ENCODE peak calls at places on chromosomes 7 and 10, in seven cellular contexts. F, Q, C, N, S, G and D are unnamed samples.

GRCh38 chr7:45918556-45918955 is 2.5 kb downstream of the IGFBP3 start:
- DNase-seq in G (no peak), F (no peak), Q (no peak), C (no peak), S (no peak), N (no peak), D (no peak)

GRCh38 chr7:133771778-133772421 is 355.2 kb upstream of the LRGUK start:
- DNase-seq in Q (no peak), G (peak; percentile 19), N (no peak), C (no peak), S (no peak), F (no peak), D (no peak)

GRCh38 chr7:159158888-159159405 is 14.3 kb upstream of the VIPR2 start:
- DNase-seq in N (no peak), Q (no peak), F (no peak), G (no peak), S (no peak), C (no peak), D (no peak)

GRCh38 chr7:148838905-148839304 is 45.2 kb downstream of the EZH2 start:
- DNase-seq in F (no peak), S (no peak), Q (no peak), G (no peak), C (no peak), N (no peak), D (no peak)

GRCh38 chr10:90993340-90993739 is 72.5 kb upstream of the ANKRD1 start:
- DNase-seq in S (no peak), G (no peak), Q (no peak), C (no peak), F (no peak), N (no peak), D (no peak)

GRCh38 chr7:126398851-126399529 is 853.8 kb downstream of the GRM8 start:
- DNase-seq in G (no peak), C (no peak), N (peak; percentile 28), S (no peak), F (no peak), Q (no peak), D (no peak)

GRCh38 chr7:120709931-120710330 is 148.0 kb downstream of the TSPAN12 start:
- DNase-seq in N (no peak), F (no peak), S (no peak), C (no peak), G (no peak), Q (no peak), D (no peak)

GRCh38 chr7:121019018-121019417 is 30.5 kb downstream of the CPED1 start:
- DNase-seq in G (no peak), C (no peak), N (no peak), F (no peak), Q (no peak), S (no peak), D (no peak)

GRCh38 chr7:87140271-87140748 is 11.9 kb upstream of the DMTF1 start:
- DNase-seq in N (no peak), C (no peak), Q (no peak), F (no peak), G (no peak), S (no peak), D (no peak)

GRCh38 chr7:26608402-26608801 is 256.0 kb downstream of the SKAP2 start:
- DNase-seq in F (no peak), Q (no peak), G (no peak), C (no peak), N (no peak), S (no peak), D (no peak)

GRCh38 chr10:89466599-89467035 is 52.2 kb downstream of the IFIT5 start:
- DNase-seq in N (no peak), F (peak; percentile 53), G (no peak), Q (no peak), S (no peak), C (peak; percentile 44), D (no peak)

GRCh38 chr10:89342219-89342966 is 14.6 kb downstream of the IFIT3 start:
- DNase-seq in C (no peak), S (no peak), Q (no peak), F (peak; percentile 81), N (peak; percentile 61), G (peak; percentile 71), D (peak; percentile 31)

GRCh38 chr10:131856441-131857094 is 44.2 kb upstream of the PPP2R2D start:
- DNase-seq in C (no peak), S (no peak), F (no peak), G (no peak), N (no peak), Q (no peak), D (no peak)

GRCh38 chr10:45561952-45562351 is 110.6 kb downstream of the ZFAND4 start:
- DNase-seq in S (no peak), N (no peak), G (no peak), C (no peak), Q (no peak), F (no peak), D (no peak)

GRCh38 chr7:107125475-107125874 is 43.3 kb upstream of the HBP1 start:
- DNase-seq in G (no peak), F (no peak), S (no peak), C (no peak), Q (no peak), N (no peak), D (no peak)

GRCh38 chr10:86060386-86061280 is 306.0 kb downstream of the GRID1 start:
- DNase-seq in S (no peak), C (no peak), Q (no peak), G (no peak), N (no peak), F (no peak), D (no peak)

DNA sequence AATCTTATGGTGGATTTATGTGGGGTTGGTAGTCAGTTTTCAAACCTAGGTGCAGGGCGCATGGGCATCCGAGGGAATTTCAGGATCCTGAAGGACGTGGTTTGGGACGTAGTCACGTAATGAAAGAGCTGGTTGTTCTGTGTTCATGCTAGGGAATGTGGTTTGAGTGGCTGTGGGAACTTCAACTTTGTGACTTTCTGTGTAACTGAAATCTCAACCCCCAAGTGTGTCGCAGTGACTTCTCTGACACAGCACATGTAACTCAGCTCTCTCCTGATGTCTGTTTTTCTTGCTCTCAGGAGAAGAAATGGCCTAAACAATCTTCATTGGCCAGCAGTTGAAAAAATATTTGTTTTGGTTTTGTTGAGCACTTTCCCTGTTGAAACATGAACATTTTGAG is 199.0 kb downstream of the PTEN start:
- DNase-seq in N (no peak), C (no peak), F (no peak), S (no peak), Q (no peak), G (no peak), D (no peak)
- H3K4me3 ChIP-seq in N (no peak overlapping the region), C (no peak overlapping the region), F (no peak overlapping the region), S (no peak overlapping the region), Q (no peak overlapping the region), G (no peak overlapping the region), D (no peak overlapping the region)

DNA sequence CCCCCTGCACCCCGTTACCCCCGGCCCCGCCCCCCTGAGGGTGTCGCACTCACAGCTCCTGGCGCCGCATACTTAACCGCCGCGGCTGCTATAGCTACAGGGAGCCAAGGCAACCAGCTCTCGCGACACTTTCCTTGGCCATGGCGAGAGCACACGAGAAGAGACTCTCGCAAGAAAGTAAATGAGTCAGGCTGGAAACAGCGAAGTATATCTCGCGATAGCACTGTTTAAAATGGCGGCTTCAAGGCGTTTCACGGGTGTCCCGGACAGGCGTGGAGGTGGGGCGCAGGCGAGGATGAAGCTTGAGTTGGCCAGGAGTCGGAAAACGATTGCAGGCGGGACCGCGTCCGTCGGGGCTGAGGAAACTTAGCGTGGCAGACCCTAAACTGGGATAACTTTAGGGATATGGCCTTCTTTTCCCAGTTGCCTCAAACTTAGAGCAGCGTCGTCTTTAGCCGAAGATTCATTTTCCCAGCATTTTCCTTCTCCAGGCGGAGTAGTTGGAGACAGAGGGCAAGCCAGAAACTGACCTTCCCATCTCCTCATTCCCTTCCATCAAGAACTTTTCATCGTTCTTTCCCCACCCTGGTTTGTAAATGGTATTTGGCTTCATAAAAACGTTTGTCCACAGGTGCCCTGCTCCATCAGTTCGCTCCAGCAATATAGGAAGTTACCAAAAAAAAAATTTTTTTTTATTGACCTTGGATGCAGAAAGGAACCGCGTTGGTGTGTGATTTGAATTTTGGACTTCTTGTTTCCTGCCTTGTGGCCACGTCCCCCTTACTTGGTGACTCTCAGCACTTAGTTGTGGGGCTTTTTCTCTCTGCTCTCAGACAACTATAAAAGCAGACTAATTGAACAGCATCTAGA is 15.2 kb downstream of the MYOZ1 start:
- DNase-seq in Q (peak; percentile 97), C (peak; percentile 95), G (peak; percentile 95), F (peak; percentile 98), N (peak; percentile 95), S (peak; percentile 92), D (peak; percentile 89)
- TF ChIP-seq POLR2A in Q (peak; percentile 64), C (peak; percentile 88), G (no peak), F (peak; percentile 83), N (peak; percentile 51), S (peak; percentile 52), D (no peak)

DNA sequence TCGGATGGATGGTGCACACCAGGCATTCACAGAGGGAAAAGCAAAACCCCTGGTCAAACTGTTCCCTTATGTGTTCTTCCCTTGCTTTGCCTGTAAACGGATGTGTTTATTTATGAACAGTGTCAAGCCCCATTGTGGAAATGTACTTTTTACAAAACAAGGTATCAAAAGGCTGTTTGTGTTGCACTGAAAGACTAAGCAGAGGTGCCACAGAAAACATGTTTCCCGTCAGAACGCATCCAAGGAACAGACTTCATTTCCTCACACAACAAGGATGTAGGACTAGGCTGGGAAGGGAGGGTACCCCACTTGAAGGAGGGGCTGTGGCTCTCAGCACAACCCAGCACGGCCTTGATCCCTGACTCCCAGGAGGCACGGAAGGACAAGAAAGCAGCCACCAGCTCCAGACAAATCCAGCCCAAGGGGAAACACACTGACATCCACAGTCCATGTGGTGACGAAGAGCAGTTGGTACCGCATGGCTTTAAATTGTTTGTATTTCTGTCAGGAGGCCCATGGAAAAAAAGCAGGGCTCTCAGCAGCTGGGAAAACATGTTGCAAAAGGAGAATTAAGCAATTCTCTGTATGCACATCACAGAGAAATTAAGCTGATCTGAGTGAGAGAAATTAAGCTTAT is 85.6 kb downstream of the RNF216 start:
- DNase-seq in C (no peak), S (peak; percentile 61), N (peak; percentile 69), Q (peak; percentile 28), G (peak; percentile 51), F (no peak), D (peak; percentile 31)
- H3K4me3 ChIP-seq in C (no peak overlapping the region), S (peak overlapping the region; percentile 18), N (no peak overlapping the region), Q (no peak overlapping the region), G (no peak overlapping the region), F (no peak overlapping the region), D (no peak overlapping the region)

GRCh38 chr7:1460757-1461639 is 1.7 kb upstream of the MICALL2 start:
- DNase-seq in G (peak; percentile 51), S (peak; percentile 60), C (no peak), N (peak; percentile 72), F (peak; percentile 50), Q (peak; percentile 81), D (peak; percentile 26)
- TF ChIP-seq POLR2A in G (no peak), S (no peak), C (no peak), N (no peak), F (no peak), Q (peak; percentile 70), D (no peak)